ENCODE peak calls at places on chromosomes 2 and 18, in four cellular contexts. One of them, this sample, is unnamed.

GRCh38 chr2:19362652-19363473 is 4.4 kb upstream of the OSR1 start:
- DNase-seq in A549: peak
- DNase-seq in astrocyte of the cerebellum: peak
- DNase-seq in mucosa of descending colon: peak
- DNase-seq in this sample: no peak

GRCh38 chr2:233252227-233252626 is 754 bp downstream of the ATG16L1 start:
- DNase-seq in mucosa of descending colon: no peak
- DNase-seq in A549: no peak
- DNase-seq in astrocyte of the cerebellum: no peak
- DNase-seq in this sample: no peak

GRCh38 chr2:72148975-72149555 is 1.4 kb upstream of the CYP26B1 start:
- DNase-seq in astrocyte of the cerebellum: no peak
- DNase-seq in A549: no peak
- DNase-seq in mucosa of descending colon: peak
- DNase-seq in this sample: no peak

GRCh38 chr2:86703704-86704370 is 16.3 kb upstream of the RMND5A start:
- DNase-seq in A549: no peak
- DNase-seq in mucosa of descending colon: peak
- DNase-seq in astrocyte of the cerebellum: peak
- DNase-seq in this sample: no peak

GRCh38 chr18:61870151-61870550 is 22.7 kb downstream of the RNF152 start:
- DNase-seq in astrocyte of the cerebellum: no peak
- DNase-seq in A549: no peak
- DNase-seq in mucosa of descending colon: no peak
- DNase-seq in this sample: no peak

GRCh38 chr2:119255760-119256573 is 32.3 kb downstream of the STEAP3 start:
- DNase-seq in A549: peak
- DNase-seq in astrocyte of the cerebellum: peak
- DNase-seq in mucosa of descending colon: no peak
- DNase-seq in this sample: peak

GRCh38 chr18:36075862-36076587 is 8.7 kb upstream of the RPRD1A start:
- DNase-seq in astrocyte of the cerebellum: peak
- DNase-seq in A549: no peak
- DNase-seq in mucosa of descending colon: no peak
- DNase-seq in this sample: peak

GRCh38 chr2:149375801-149376349 is 45.5 kb downstream of the LYPD6 start:
- DNase-seq in astrocyte of the cerebellum: peak
- DNase-seq in A549: no peak
- DNase-seq in mucosa of descending colon: no peak
- DNase-seq in this sample: no peak

GRCh38 chr2:26740346-26740745 is 23.7 kb upstream of the SLC35F6 start:
- DNase-seq in mucosa of descending colon: no peak
- DNase-seq in A549: no peak
- DNase-seq in astrocyte of the cerebellum: no peak
- DNase-seq in this sample: no peak

GRCh38 chr2:106581276-106581675 is 94.1 kb downstream of the CD8B2 start:
- DNase-seq in mucosa of descending colon: no peak
- DNase-seq in A549: no peak
- DNase-seq in astrocyte of the cerebellum: no peak
- DNase-seq in this sample: no peak

GRCh38 chr2:79666430-79666829 is 153.6 kb downstream of the CTNNA2 start:
- DNase-seq in A549: no peak
- DNase-seq in mucosa of descending colon: no peak
- DNase-seq in astrocyte of the cerebellum: no peak
- DNase-seq in this sample: no peak

GRCh38 chr2:79660552-79660951 is 147.7 kb downstream of the CTNNA2 start:
- DNase-seq in astrocyte of the cerebellum: peak
- DNase-seq in A549: no peak
- DNase-seq in mucosa of descending colon: no peak
- DNase-seq in this sample: no peak
- TF ChIP-seq CTCF in astrocyte of the cerebellum: peak
- TF ChIP-seq CTCF in A549: no peak
- TF ChIP-seq CTCF in mucosa of descending colon: no peak
- TF ChIP-seq CTCF in this sample: no peak

DNA sequence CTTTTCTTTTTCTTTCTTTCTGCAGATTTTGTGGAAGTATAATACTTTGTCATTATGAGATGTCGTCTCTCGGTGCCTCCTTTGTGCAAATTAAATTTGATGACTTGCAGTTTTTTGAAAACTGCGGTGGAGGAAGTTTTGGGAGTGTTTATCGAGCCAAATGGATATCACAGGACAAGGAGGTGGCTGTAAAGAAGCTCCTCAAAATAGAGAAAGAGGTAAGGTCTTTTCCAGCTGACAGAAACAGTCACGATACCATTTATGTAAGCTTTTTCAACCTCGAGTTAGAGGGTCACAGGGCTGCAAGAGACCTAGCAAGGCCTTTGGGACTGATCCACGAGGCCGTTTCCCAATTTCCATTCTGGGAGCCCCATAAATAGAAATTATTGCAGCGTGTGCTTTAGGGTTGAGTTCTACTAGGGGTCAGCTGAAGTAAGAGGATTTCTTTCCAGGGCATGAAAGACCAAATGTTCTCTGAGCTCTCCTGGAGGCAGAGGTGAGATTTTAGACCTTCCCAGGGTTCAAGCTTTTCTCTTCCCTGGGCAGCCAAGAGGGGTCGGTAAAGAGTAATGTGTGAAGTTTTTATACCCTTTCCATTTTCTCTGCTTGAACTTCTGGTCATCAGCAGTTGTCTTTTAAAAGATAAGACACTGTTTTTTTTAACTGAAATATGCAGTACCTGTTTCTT is 15.5 kb downstream of the MAP3K20 start:
- DNase-seq in A549: no peak
- DNase-seq in astrocyte of the cerebellum: no peak
- DNase-seq in mucosa of descending colon: no peak
- DNase-seq in this sample: no peak
- TF ChIP-seq CTCF in A549: peak
- TF ChIP-seq CTCF in astrocyte of the cerebellum: peak
- TF ChIP-seq CTCF in mucosa of descending colon: no peak
- TF ChIP-seq CTCF in this sample: peak

GRCh38 chr2:81894451-81894990 is 1590.0 kb upstream of the LRRTM1 start:
- DNase-seq in astrocyte of the cerebellum: no peak
- DNase-seq in mucosa of descending colon: no peak
- DNase-seq in A549: no peak
- DNase-seq in this sample: no peak
- TF ChIP-seq CTCF in astrocyte of the cerebellum: no peak
- TF ChIP-seq CTCF in mucosa of descending colon: no peak
- TF ChIP-seq CTCF in A549: no peak
- TF ChIP-seq CTCF in this sample: peak

GRCh38 chr2:55268288-55268906 is 634 bp downstream of the MTIF2 start:
- DNase-seq in astrocyte of the cerebellum: no peak
- DNase-seq in mucosa of descending colon: no peak
- DNase-seq in A549: no peak
- DNase-seq in this sample: no peak

GRCh38 chr2:55268907-55269611 is at the start of gene MTIF2:
- DNase-seq in A549: peak
- DNase-seq in mucosa of descending colon: peak
- DNase-seq in astrocyte of the cerebellum: peak
- DNase-seq in this sample: peak
- TF ChIP-seq CTCF in A549: no peak
- TF ChIP-seq CTCF in mucosa of descending colon: no peak
- TF ChIP-seq CTCF in astrocyte of the cerebellum: no peak
- TF ChIP-seq CTCF in this sample: no peak

This sample was measured in epithelial cell of proximal tubule.